ENCODE peak calls at places on chromosomes 3 and 15, in ten cellular contexts. F is CD4-positive, alpha-beta T cell; P is SJSA1; R is effector memory CD8-positive, alpha-beta T cell; N is hypothalamus; X is HT-29; D is stimulated activated CD4-positive, alpha-beta T cell treated with anti-CD3 and anti-CD28 coated beads, Interleukin-1b, Interleukin-23, amount 100 ng/mL, for 48 hours; O is esophagus muscularis mucosa; A is stimulated activated effector memory CD8-positive, alpha-beta T cell treated with anti-CD3 and anti-CD28 coated beads, Interleukin-12 subunit alpha, Interleukin-12 subunit beta, amount 100 ng/mL, for 72 hours; J is germinal center. Y is an unnamed sample.

GRCh38 chr15:65355173-65355982 is 22.4 kb downstream of the IGDCC3 start:
- DNase-seq in F (no peak), P (no peak), R (no peak), N (peak; percentile 73), X (no peak), D (no peak), O (no peak), A (no peak), J (no peak), Y (no peak)

GRCh38 chr3:151903501-151903991 is 30.1 kb downstream of the SUCNR1 start:
- DNase-seq in F (no peak), P (peak; percentile 88), R (no peak), N (no peak), X (no peak), D (no peak), O (no peak), A (no peak), J (no peak), Y (no peak)

GRCh38 chr3:134144694-134145093 is 106.0 kb downstream of the RYK start:
- DNase-seq in F (no peak), P (peak; percentile 48), R (no peak), N (no peak), X (no peak), D (no peak), O (no peak), A (no peak), J (no peak), Y (no peak)

GRCh38 chr15:87589134-87589533 is 667.4 kb downstream of the NTRK3 start:
- DNase-seq in F (no peak), P (no peak), R (no peak), N (no peak), X (no peak), D (no peak), O (no peak), A (no peak), J (no peak), Y (no peak)

GRCh38 chr3:123489400-123490004 is 40.6 kb upstream of the ADCY5 start:
- DNase-seq in F (peak; percentile 16), P (peak; percentile 43), R (peak; percentile 46), N (peak; percentile 62), X (peak; percentile 76), D (peak; percentile 22), O (no peak), A (peak; percentile 64), J (peak; percentile 44), Y (peak; percentile 14)

GRCh38 chr15:52440414-52440813 is 88.3 kb downstream of the MYO5A start:
- DNase-seq in F (peak; percentile 3), P (no peak), R (no peak), N (no peak), X (no peak), D (peak; percentile 64), O (no peak), A (no peak), J (no peak), Y (no peak)

GRCh38 chr15:98647026-98647773 is 1.1 kb upstream of the IGF1R start:
- DNase-seq in F (peak; percentile 51), P (peak; percentile 65), R (peak; percentile 18), N (peak; percentile 71), X (peak; percentile 82), D (peak; percentile 71), O (peak; percentile 92), A (peak; percentile 67), J (peak; percentile 71), Y (peak; percentile 71)

GRCh38 chr15:29276366-29276765 is 6.7 kb upstream of the NSMCE3 start:
- DNase-seq in F (no peak), P (no peak), R (no peak), N (no peak), X (no peak), D (no peak), O (no peak), A (no peak), J (no peak), Y (no peak)

GRCh38 chr15:94968133-94968532 is 736.8 kb downstream of the MCTP2 start:
- DNase-seq in F (no peak), P (no peak), R (no peak), N (no peak), X (no peak), D (no peak), O (no peak), A (no peak), J (no peak), Y (no peak)

GRCh38 chr15:60886680-60887079 is 342.4 kb downstream of the RORA start:
- DNase-seq in F (no peak), P (no peak), R (no peak), N (no peak), X (no peak), D (no peak), O (no peak), A (no peak), J (no peak), Y (no peak)

GRCh38 chr15:63601026-63601726 is 4.0 kb downstream of the FBXL22 start:
- DNase-seq in F (peak; percentile 40), P (peak; percentile 70), R (peak; percentile 36), N (peak; percentile 28), X (no peak), D (peak; percentile 44), O (peak; percentile 79), A (peak; percentile 77), J (peak; percentile 46), Y (peak; percentile 63)

GRCh38 chr3:39176025-39176714 is 16.2 kb downstream of the XIRP1 start:
- DNase-seq in F (no peak), P (no peak), R (no peak), N (no peak), X (no peak), D (no peak), O (no peak), A (no peak), J (no peak), Y (no peak)

GRCh38 chr3:125324341-125324740 is 50.8 kb downstream of the ZNF148 start:
- DNase-seq in F (no peak), P (no peak), R (no peak), N (no peak), X (no peak), D (no peak), O (no peak), A (no peak), J (no peak), Y (no peak)

GRCh38 chr3:135878501-135878900 is 87.0 kb upstream of the PPP2R3A start:
- DNase-seq in F (no peak), P (no peak), R (no peak), N (no peak), X (no peak), D (no peak), O (no peak), A (no peak), J (no peak), Y (no peak)

GRCh38 chr15:78642341-78642740 is 1.3 kb upstream of the CHRNB4 start:
- DNase-seq in F (no peak), P (no peak), R (no peak), N (no peak), X (no peak), D (no peak), O (no peak), A (no peak), J (no peak), Y (no peak)

GRCh38 chr3:111577798-111578685 is 17.1 kb downstream of the ZBED2 start:
- DNase-seq in F (no peak), P (peak; percentile 65), R (no peak), N (no peak), X (peak; percentile 83), D (no peak), O (no peak), A (no peak), J (peak; percentile 47), Y (peak; percentile 28)

GRCh38 chr3:152315623-152316022 is 46.9 kb downstream of the MBNL1 start:
- DNase-seq in F (no peak), P (no peak), R (no peak), N (no peak), X (no peak), D (no peak), O (no peak), A (no peak), J (no peak), Y (no peak)

GRCh38 chr3:156693166-156693565 is 18.8 kb downstream of the TIPARP start:
- DNase-seq in F (no peak), P (no peak), R (no peak), N (no peak), X (peak; percentile 40), D (no peak), O (no peak), A (no peak), J (no peak), Y (no peak)

GRCh38 chr3:172029425-172030128 is 9.8 kb upstream of the FNDC3B start:
- DNase-seq in F (no peak), P (no peak), R (no peak), N (no peak), X (no peak), D (no peak), O (no peak), A (no peak), J (no peak), Y (no peak)

GRCh38 chr15:69502470-69503045 is 49.9 kb downstream of the RPLP1 start:
- DNase-seq in F (no peak), P (no peak), R (no peak), N (no peak), X (no peak), D (no peak), O (no peak), A (no peak), J (no peak), Y (no peak)

GRCh38 chr3:150242220-150242938 is 165.7 kb upstream of the TSC22D2 start:
- DNase-seq in F (no peak), P (peak; percentile 15), R (no peak), N (no peak), X (no peak), D (no peak), O (no peak), A (no peak), J (no peak), Y (no peak)

GRCh38 chr3:169945313-169945712 is 21.3 kb upstream of the SEC62 start:
- DNase-seq in F (no peak), P (no peak), R (no peak), N (no peak), X (no peak), D (peak; percentile 73), O (no peak), A (no peak), J (peak; percentile 77), Y (no peak)

GRCh38 chr3:105907790-105908189 is 39.0 kb upstream of the CBLB start:
- DNase-seq in F (no peak), P (no peak), R (no peak), N (no peak), X (no peak), D (no peak), O (no peak), A (no peak), J (peak; percentile 5), Y (no peak)

GRCh38 chr3:31770822-31771326 is 210.2 kb downstream of the OSBPL10 start:
- DNase-seq in F (no peak), P (no peak), R (no peak), N (no peak), X (no peak), D (no peak), O (no peak), A (no peak), J (no peak), Y (no peak)

GRCh38 chr15:47846128-47846868 is 129.0 kb downstream of the SEMA6D start:
- DNase-seq in F (no peak), P (no peak), R (no peak), N (no peak), X (no peak), D (no peak), O (no peak), A (no peak), J (no peak), Y (no peak)

GRCh38 chr3:56758539-56758981 is 43.2 kb downstream of the ARHGEF3 start:
- DNase-seq in F (peak; percentile 15), P (no peak), R (peak; percentile 14), N (no peak), X (peak; percentile 84), D (peak; percentile 43), O (no peak), A (no peak), J (no peak), Y (peak; percentile 48)

GRCh38 chr3:126156468-126156867 is 23.9 kb downstream of the ALDH1L1 start:
- DNase-seq in F (no peak), P (no peak), R (no peak), N (no peak), X (peak; percentile 34), D (no peak), O (peak; percentile 72), A (peak; percentile 41), J (no peak), Y (no peak)

GRCh38 chr3:195057716-195058115 is 213.2 kb downstream of the XXYLT1 start:
- DNase-seq in F (no peak), P (no peak), R (no peak), N (no peak), X (no peak), D (no peak), O (no peak), A (no peak), J (no peak), Y (no peak)